ENCODE peak calls at places on chromosomes 1 and 21, in six cellular contexts. One of them, this sample, is unnamed.

GRCh38 chr1:15584489-15585363 is at the start of gene AGMAT:
- DNase-seq in A549: peak; percentile 76
- DNase-seq in HepG2: peak; percentile 91
- DNase-seq in K562: no peak
- DNase-seq in GM12878: no peak
- DNase-seq in endothelial cell of umbilical vein: peak; percentile 16
- DNase-seq in this sample: peak; percentile 79

GRCh38 chr1:201731592-201731991 is 97.4 kb upstream of the IPO9 start:
- DNase-seq in A549: no peak
- DNase-seq in HepG2: no peak
- DNase-seq in K562: no peak
- DNase-seq in GM12878: no peak
- DNase-seq in endothelial cell of umbilical vein: no peak
- DNase-seq in this sample: no peak

GRCh38 chr1:78722521-78722920 is 72.9 kb downstream of the IFI44 start:
- DNase-seq in A549: no peak
- DNase-seq in HepG2: no peak
- DNase-seq in K562: no peak
- DNase-seq in GM12878: no peak
- DNase-seq in endothelial cell of umbilical vein: no peak
- DNase-seq in this sample: no peak

GRCh38 chr1:75134939-75135828 is 996 bp downstream of the LHX8 start:
- DNase-seq in A549: peak; percentile 7
- DNase-seq in HepG2: no peak
- DNase-seq in K562: no peak
- DNase-seq in GM12878: no peak
- DNase-seq in endothelial cell of umbilical vein: peak; percentile 54
- DNase-seq in this sample: no peak

GRCh38 chr1:145962157-145963102 is 1.9 kb downstream of the ANKRD34A start:
- DNase-seq in A549: no peak
- DNase-seq in HepG2: no peak
- DNase-seq in K562: peak; percentile 78
- DNase-seq in GM12878: no peak
- DNase-seq in endothelial cell of umbilical vein: no peak
- DNase-seq in this sample: no peak

GRCh38 chr1:31625561-31626272 is 8.2 kb downstream of the HCRTR1 start:
- DNase-seq in A549: no peak
- DNase-seq in HepG2: no peak
- DNase-seq in K562: no peak
- DNase-seq in GM12878: no peak
- DNase-seq in endothelial cell of umbilical vein: no peak
- DNase-seq in this sample: no peak

GRCh38 chr1:39654291-39654690 is 14.8 kb upstream of the HEYL start:
- DNase-seq in A549: no peak
- DNase-seq in HepG2: no peak
- DNase-seq in K562: no peak
- DNase-seq in GM12878: no peak
- DNase-seq in endothelial cell of umbilical vein: no peak
- DNase-seq in this sample: no peak

GRCh38 chr1:155226188-155226909 is 17.9 kb downstream of the MTX1 start:
- DNase-seq in A549: peak; percentile 77
- DNase-seq in HepG2: peak; percentile 60
- DNase-seq in K562: peak; percentile 80
- DNase-seq in GM12878: no peak
- DNase-seq in endothelial cell of umbilical vein: peak; percentile 91
- DNase-seq in this sample: peak; percentile 92

GRCh38 chr1:45843474-45843905 is 40.1 kb downstream of the MAST2 start:
- DNase-seq in A549: peak; percentile 16
- DNase-seq in HepG2: no peak
- DNase-seq in K562: no peak
- DNase-seq in GM12878: no peak
- DNase-seq in endothelial cell of umbilical vein: peak; percentile 54
- DNase-seq in this sample: peak; percentile 50

GRCh38 chr1:3350441-3351261 is 103.8 kb upstream of the ARHGEF16 start:
- DNase-seq in A549: peak; percentile 3
- DNase-seq in HepG2: peak; percentile 29
- DNase-seq in K562: no peak
- DNase-seq in GM12878: no peak
- DNase-seq in endothelial cell of umbilical vein: no peak
- DNase-seq in this sample: no peak

GRCh38 chr1:208058212-208059155 is 147.6 kb upstream of the CD34 start:
- DNase-seq in A549: no peak
- DNase-seq in HepG2: no peak
- DNase-seq in K562: no peak
- DNase-seq in GM12878: no peak
- DNase-seq in endothelial cell of umbilical vein: no peak
- DNase-seq in this sample: no peak

GRCh38 chr1:200243042-200243437 is 166.8 kb downstream of the ZNF281 start:
- DNase-seq in A549: no peak
- DNase-seq in HepG2: no peak
- DNase-seq in K562: no peak
- DNase-seq in GM12878: no peak
- DNase-seq in endothelial cell of umbilical vein: no peak
- DNase-seq in this sample: peak; percentile 24

GRCh38 chr1:226674892-226675719 is 64.0 kb downstream of the ITPKB start:
- DNase-seq in A549: no peak
- DNase-seq in HepG2: no peak
- DNase-seq in K562: no peak
- DNase-seq in GM12878: peak; percentile 71
- DNase-seq in endothelial cell of umbilical vein: peak; percentile 80
- DNase-seq in this sample: peak; percentile 97

GRCh38 chr1:98991127-98992003 is 13.3 kb downstream of the PLPPR5 start:
- DNase-seq in A549: peak; percentile 35
- DNase-seq in HepG2: peak; percentile 21
- DNase-seq in K562: no peak
- DNase-seq in GM12878: peak; percentile 1
- DNase-seq in endothelial cell of umbilical vein: peak; percentile 83
- DNase-seq in this sample: peak; percentile 33

GRCh38 chr1:53139911-53140310 is 2.5 kb downstream of the SLC1A7 start:
- DNase-seq in A549: peak; percentile 29
- DNase-seq in HepG2: no peak
- DNase-seq in K562: no peak
- DNase-seq in GM12878: no peak
- DNase-seq in endothelial cell of umbilical vein: peak; percentile 32
- DNase-seq in this sample: no peak

GRCh38 chr1:178649582-178650350 is 75.3 kb upstream of the RALGPS2 start:
- DNase-seq in A549: no peak
- DNase-seq in HepG2: no peak
- DNase-seq in K562: no peak
- DNase-seq in GM12878: no peak
- DNase-seq in endothelial cell of umbilical vein: no peak
- DNase-seq in this sample: no peak

GRCh38 chr1:93661829-93662474 is 19.7 kb downstream of the BCAR3 start:
- DNase-seq in A549: peak; percentile 66
- DNase-seq in HepG2: no peak
- DNase-seq in K562: peak; percentile 31
- DNase-seq in GM12878: no peak
- DNase-seq in endothelial cell of umbilical vein: peak; percentile 63
- DNase-seq in this sample: no peak
- TF ChIP-seq CTCF in A549: no peak
- TF ChIP-seq CTCF in HepG2: no peak
- TF ChIP-seq CTCF in K562: no peak
- TF ChIP-seq CTCF in GM12878: no peak
- TF ChIP-seq CTCF in endothelial cell of umbilical vein: no peak
- TF ChIP-seq CTCF in this sample: no peak

GRCh38 chr1:19739628-19740027 is 60.1 kb downstream of the TMCO4 start:
- DNase-seq in A549: no peak
- DNase-seq in HepG2: no peak
- DNase-seq in K562: no peak
- DNase-seq in GM12878: no peak
- DNase-seq in endothelial cell of umbilical vein: no peak
- DNase-seq in this sample: no peak

GRCh38 chr1:19738106-19738505 is 61.6 kb downstream of the TMCO4 start:
- DNase-seq in A549: no peak
- DNase-seq in HepG2: no peak
- DNase-seq in K562: no peak
- DNase-seq in GM12878: no peak
- DNase-seq in endothelial cell of umbilical vein: no peak
- DNase-seq in this sample: no peak

GRCh38 chr1:19735419-19736127 is 64.1 kb downstream of the TMCO4 start:
- DNase-seq in A549: peak; percentile 10
- DNase-seq in HepG2: no peak
- DNase-seq in K562: no peak
- DNase-seq in GM12878: no peak
- DNase-seq in endothelial cell of umbilical vein: no peak
- DNase-seq in this sample: no peak

GRCh38 chr1:19738669-19739068 is 61.0 kb downstream of the TMCO4 start:
- DNase-seq in A549: no peak
- DNase-seq in HepG2: no peak
- DNase-seq in K562: no peak
- DNase-seq in GM12878: no peak
- DNase-seq in endothelial cell of umbilical vein: no peak
- DNase-seq in this sample: no peak

DNA sequence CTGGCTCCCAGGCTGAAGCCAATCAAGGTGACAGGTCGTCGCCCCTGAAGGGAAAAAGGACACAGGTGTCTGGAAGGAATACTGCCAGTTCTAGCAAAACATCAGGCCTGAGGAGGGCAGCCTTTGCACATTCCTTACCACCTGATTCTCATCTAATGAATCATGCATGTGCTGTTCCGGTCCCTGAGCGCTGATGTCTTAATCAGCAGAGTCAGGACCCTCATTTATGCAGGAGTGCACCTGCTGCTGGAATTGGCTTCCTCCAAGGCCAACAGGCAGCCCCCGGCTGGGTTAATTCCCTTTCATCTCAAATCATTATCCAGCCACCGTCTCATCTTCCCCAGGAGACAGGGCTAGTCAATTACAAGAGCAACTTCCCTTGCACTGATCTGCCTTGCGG is 62.3 kb downstream of the TMCO4 start:
- DNase-seq in A549: no peak
- DNase-seq in HepG2: no peak
- DNase-seq in K562: no peak
- DNase-seq in GM12878: no peak
- DNase-seq in endothelial cell of umbilical vein: no peak
- DNase-seq in this sample: no peak
- TF ChIP-seq MYC in A549: no peak
- TF ChIP-seq MYC in HepG2: no peak
- TF ChIP-seq MYC in K562: no peak
- TF ChIP-seq MYC in GM12878: no peak
- TF ChIP-seq MYC in endothelial cell of umbilical vein: no peak
- TF ChIP-seq MYC in this sample: no peak

GRCh38 chr1:245172829-245173228 is 18.0 kb downstream of the KIF26B start:
- DNase-seq in A549: no peak
- DNase-seq in HepG2: no peak
- DNase-seq in K562: no peak
- DNase-seq in GM12878: no peak
- DNase-seq in endothelial cell of umbilical vein: no peak
- DNase-seq in this sample: no peak
- TF ChIP-seq CTCF in A549: no peak
- TF ChIP-seq CTCF in HepG2: no peak
- TF ChIP-seq CTCF in K562: no peak
- TF ChIP-seq CTCF in GM12878: no peak
- TF ChIP-seq CTCF in endothelial cell of umbilical vein: no peak
- TF ChIP-seq CTCF in this sample: no peak

GRCh38 chr21:43874085-43874785 is 9.2 kb downstream of the AGPAT3 start:
- DNase-seq in A549: no peak
- DNase-seq in HepG2: no peak
- DNase-seq in K562: no peak
- DNase-seq in GM12878: no peak
- DNase-seq in endothelial cell of umbilical vein: peak; percentile 31
- DNase-seq in this sample: no peak
- TF ChIP-seq MYC in A549: no peak
- TF ChIP-seq MYC in HepG2: no peak
- TF ChIP-seq MYC in K562: no peak
- TF ChIP-seq MYC in GM12878: no peak
- TF ChIP-seq MYC in endothelial cell of umbilical vein: no peak
- TF ChIP-seq MYC in this sample: no peak

GRCh38 chr1:7302126-7302525 is 469.0 kb upstream of the VAMP3 start:
- DNase-seq in A549: no peak
- DNase-seq in HepG2: no peak
- DNase-seq in K562: no peak
- DNase-seq in GM12878: no peak
- DNase-seq in endothelial cell of umbilical vein: no peak
- DNase-seq in this sample: no peak

GRCh38 chr1:7301346-7301993 is 469.6 kb upstream of the VAMP3 start:
- DNase-seq in A549: peak; percentile 56
- DNase-seq in HepG2: no peak
- DNase-seq in K562: no peak
- DNase-seq in GM12878: no peak
- DNase-seq in endothelial cell of umbilical vein: no peak
- DNase-seq in this sample: no peak

GRCh38 chr1:7302873-7303272 is 468.2 kb upstream of the VAMP3 start:
- DNase-seq in A549: peak; percentile 82
- DNase-seq in HepG2: no peak
- DNase-seq in K562: no peak
- DNase-seq in GM12878: no peak
- DNase-seq in endothelial cell of umbilical vein: no peak
- DNase-seq in this sample: no peak

GRCh38 chr1:7300893-7301292 is 470.2 kb upstream of the VAMP3 start:
- DNase-seq in A549: peak; percentile 93
- DNase-seq in HepG2: peak; percentile 58
- DNase-seq in K562: no peak
- DNase-seq in GM12878: no peak
- DNase-seq in endothelial cell of umbilical vein: peak; percentile 18
- DNase-seq in this sample: no peak

DNA sequence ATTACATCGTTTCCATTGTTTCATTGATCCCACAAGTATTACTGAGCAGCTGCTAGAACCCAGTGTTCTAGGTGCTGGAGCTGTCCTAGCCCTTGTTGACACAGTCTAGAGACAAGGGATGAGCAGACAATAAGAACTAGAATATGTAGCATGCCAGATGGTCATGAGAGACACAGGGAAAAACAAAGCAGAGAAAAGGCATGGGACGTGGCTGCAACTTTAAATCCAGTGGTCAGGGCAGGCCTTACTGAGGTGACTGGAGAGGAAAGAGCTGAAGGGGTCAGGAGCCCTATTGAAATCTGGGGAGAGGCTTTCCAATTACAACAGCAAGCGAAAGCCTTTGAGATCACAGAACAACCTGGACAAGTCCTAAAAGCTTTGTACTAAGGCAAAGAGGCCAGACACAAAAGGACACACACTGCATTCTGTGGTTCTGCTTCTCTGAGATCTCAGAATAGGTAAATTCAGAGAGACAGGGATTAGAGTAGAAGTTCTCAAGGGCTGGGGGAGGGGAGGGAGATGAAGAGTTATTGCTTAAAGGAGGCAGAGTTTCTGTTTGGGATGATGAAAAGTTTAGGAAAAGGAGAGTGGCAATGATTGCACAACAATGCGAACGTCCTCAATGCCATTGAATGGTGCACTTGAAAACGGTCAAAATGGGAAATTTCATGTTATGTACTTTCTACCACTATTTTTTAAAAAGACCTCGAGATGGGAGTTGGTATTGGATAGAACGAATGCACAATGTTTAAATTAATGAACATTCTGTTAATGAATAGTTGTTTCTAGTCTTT is 467.3 kb upstream of the VAMP3 start:
- DNase-seq in A549: peak; percentile 39
- DNase-seq in HepG2: no peak
- DNase-seq in K562: no peak
- DNase-seq in GM12878: no peak
- DNase-seq in endothelial cell of umbilical vein: no peak
- DNase-seq in this sample: no peak
- TF ChIP-seq CTCF in A549: no peak
- TF ChIP-seq CTCF in HepG2: no peak
- TF ChIP-seq CTCF in K562: no peak
- TF ChIP-seq CTCF in GM12878: no peak
- TF ChIP-seq CTCF in endothelial cell of umbilical vein: no peak
- TF ChIP-seq CTCF in this sample: no peak

This sample was measured in NB4.